ENCODE peak calls at places on chromosomes 11 and 22, in ten cellular contexts. B is ovary; I is GM23338; R is NCI-H2171; L is stimulated activated CD4-positive, alpha-beta T cell treated with anti-CD3 and anti-CD28 coated beads, Interleukin-15, amount 100 ng/mL, for 48 hours; G is fibroblast of villous mesenchyme; C is GM18507; H is H1; X is activated CD4-positive, alpha-beta T cell treated with anti-CD3 and anti-CD28 coated beads for 48 hours; A is mammary epithelial cell. M is an unnamed sample.

GRCh38 chr22:38754247-38755154 is 1.3 kb downstream of the SUN2 start:
- DNase-seq in A (peak), H (peak), X (peak), R (peak), G (peak), C (no peak), I (peak), B (peak), L (peak), M (peak)

GRCh38 chr22:19463491-19464469 is 15.2 kb downstream of the UFD1 start:
- DNase-seq in I (no peak), A (no peak), H (no peak), X (no peak), G (peak), L (no peak), R (no peak), C (no peak), B (no peak), M (no peak)

GRCh38 chr11:110903830-110904229 is 191.6 kb upstream of the ARHGAP20 start:
- DNase-seq in R (peak), H (no peak), B (no peak), X (no peak), I (no peak), C (no peak), A (no peak), L (no peak), G (peak), M (peak)

GRCh38 chr11:1640076-1640946 is 10.7 kb downstream of the KRTAP5-5 start:
- DNase-seq in I (peak), G (no peak), H (peak), C (peak), X (peak), A (peak), B (no peak), L (no peak), R (no peak), M (no peak)

GRCh38 chr22:47094861-47095330 is 332.4 kb downstream of the TBC1D22A start:
- DNase-seq in G (peak), R (no peak), H (no peak), I (no peak), A (peak), C (no peak), B (no peak), X (peak), L (no peak), M (peak)

GRCh38 chr22:17802822-17803221 is 28.6 kb upstream of the BID start:
- DNase-seq in R (no peak), B (no peak), H (no peak), G (no peak), I (no peak), C (no peak), A (no peak), L (no peak), X (no peak), M (no peak)

GRCh38 chr22:41841085-41841712 is 8.3 kb downstream of the SREBF2 start:
- DNase-seq in A (no peak), X (no peak), G (no peak), B (no peak), L (no peak), C (no peak), H (no peak), I (no peak), R (no peak), M (no peak)

GRCh38 chr11:45272701-45273100 is 13.4 kb downstream of the SYT13 start:
- DNase-seq in H (no peak), G (no peak), C (no peak), A (peak), L (no peak), X (no peak), B (no peak), R (no peak), I (no peak), M (peak)

GRCh38 chr11:3109921-3110706 is 52.9 kb upstream of the CARS1 start:
- DNase-seq in L (peak), I (peak), X (peak), G (peak), A (peak), C (peak), B (peak), H (peak), R (no peak), M (peak)

GRCh38 chr11:419248-420005 is 4.6 kb upstream of the SIGIRR start:
- DNase-seq in R (no peak), G (no peak), L (no peak), X (no peak), C (no peak), A (no peak), I (no peak), B (no peak), H (peak), M (no peak)

GRCh38 chr11:46200537-46201281 is 76.8 kb upstream of the CREB3L1 start:
- DNase-seq in G (no peak), C (no peak), H (peak), I (no peak), R (no peak), B (no peak), L (no peak), X (no peak), A (peak), M (peak)

GRCh38 chr11:10993186-10993585 is 135.3 kb upstream of the ZBED5 start:
- DNase-seq in L (no peak), R (no peak), H (no peak), G (no peak), I (no peak), B (no peak), C (no peak), A (peak), X (no peak), M (peak)

GRCh38 chr22:36923458-36923784 is 10.0 kb downstream of the CSF2RB start:
- DNase-seq in X (no peak), A (no peak), H (no peak), R (no peak), G (no peak), B (no peak), C (no peak), L (no peak), I (no peak), M (no peak)

GRCh38 chr11:64916040-64916847 is 765 bp downstream of the ATG2A start:
- DNase-seq in C (peak), R (no peak), A (peak), L (no peak), B (peak), X (peak), I (peak), G (peak), H (no peak), M (peak)

GRCh38 chr11:118998822-118999221 is 884 bp downstream of the CENATAC start:
- DNase-seq in R (no peak), A (peak), C (no peak), B (no peak), H (no peak), G (peak), I (peak), L (no peak), X (no peak), M (peak)

GRCh38 chr11:85869776-85870175 is 14.6 kb downstream of the CCDC83 start:
- DNase-seq in R (no peak), B (no peak), L (no peak), A (no peak), G (no peak), I (no peak), X (no peak), H (no peak), C (no peak), M (no peak)

GRCh38 chr22:36931446-36931845 is 18.0 kb downstream of the CSF2RB start:
- DNase-seq in B (no peak), L (no peak), I (no peak), C (no peak), G (no peak), X (no peak), A (no peak), H (no peak), R (no peak), M (no peak)

GRCh38 chr11:77475206-77475605 is 1.3 kb upstream of the PAK1 start:
- DNase-seq in I (no peak), R (no peak), B (no peak), X (no peak), H (no peak), C (no peak), G (no peak), L (no peak), A (no peak), M (no peak)

GRCh38 chr11:71482216-71482615 is 29.2 kb downstream of the NADSYN1 start:
- DNase-seq in L (no peak), A (no peak), I (no peak), B (no peak), X (no peak), R (no peak), H (no peak), C (no peak), G (no peak), M (no peak)

GRCh38 chr11:71283960-71284359 is 31.6 kb upstream of the SHANK2 start:
- DNase-seq in A (peak), I (no peak), B (no peak), L (no peak), G (no peak), X (no peak), H (no peak), R (no peak), C (no peak), M (peak)

GRCh38 chr22:30565341-30565740 is 9.1 kb downstream of the GAL3ST1 start:
- DNase-seq in C (no peak), H (no peak), G (peak), R (no peak), B (no peak), A (no peak), L (no peak), X (no peak), I (no peak), M (no peak)

GRCh38 chr11:46987183-46987582 is 50.6 kb downstream of the CSTPP1 start:
- DNase-seq in G (no peak), A (peak), X (no peak), H (no peak), L (no peak), C (no peak), I (peak), R (no peak), B (no peak), M (peak)

GRCh38 chr11:70110538-70111055 is 32.5 kb downstream of the ANO1 start:
- DNase-seq in L (no peak), B (no peak), H (no peak), C (no peak), A (no peak), G (no peak), I (no peak), R (no peak), X (no peak), M (no peak)

GRCh38 chr22:24806663-24807001 is 621 bp downstream of the SGSM1 start:
- DNase-seq in G (no peak), X (no peak), B (no peak), A (no peak), I (peak), H (no peak), R (no peak), C (no peak), L (no peak), M (no peak)

GRCh38 chr22:44458044-44459020 is 39.7 kb downstream of the RTL6 start:
- DNase-seq in L (no peak), C (no peak), I (no peak), G (no peak), B (no peak), A (no peak), X (no peak), H (no peak), R (no peak), M (no peak)

GRCh38 chr11:73759520-73760065 is 1.3 kb downstream of the RAB6A start:
- DNase-seq in X (no peak), R (no peak), I (peak), L (no peak), H (no peak), C (no peak), A (no peak), B (no peak), G (peak), M (peak)

GRCh38 chr11:96384156-96384555 is 5.6 kb downstream of the CCDC82 start:
- DNase-seq in L (no peak), X (no peak), A (no peak), B (no peak), R (no peak), G (no peak), C (no peak), I (no peak), H (no peak), M (no peak)

GRCh38 chr11:92380882-92381281 is 156.3 kb downstream of the FAT3 start:
- DNase-seq in C (no peak), B (no peak), I (no peak), A (peak), L (no peak), R (no peak), G (peak), X (no peak), H (no peak), M (peak)

GRCh38 chr22:41286639-41287091 is 678 bp upstream of the RANGAP1 start:
- DNase-seq in H (no peak), X (peak), A (no peak), G (no peak), R (no peak), B (no peak), I (no peak), L (peak), C (no peak), M (no peak)

GRCh38 chr11:75762885-75763284 is 5.7 kb upstream of the DGAT2 start:
- DNase-seq in H (no peak), X (no peak), C (no peak), B (no peak), G (peak), A (no peak), R (no peak), L (no peak), I (no peak), M (peak)

GRCh38 chr11:84250834-84251613 is 964.9 kb upstream of the CCDC90B start:
- DNase-seq in X (no peak), G (no peak), L (no peak), C (no peak), R (no peak), B (no peak), A (no peak), H (no peak), I (no peak), M (peak)

GRCh38 chr11:62516736-62517371 is 29.8 kb downstream of the AHNAK start:
- DNase-seq in C (no peak), A (no peak), B (no peak), H (no peak), I (no peak), L (no peak), X (no peak), G (no peak), R (no peak), M (no peak)

GRCh38 chr22:45887202-45888131 is 89.5 kb downstream of the WNT7B start:
- DNase-seq in R (no peak), X (no peak), L (no peak), G (no peak), A (peak), I (no peak), C (no peak), B (no peak), H (no peak), M (peak)

GRCh38 chr11:13035711-13036110 is 26.6 kb downstream of the RASSF10 start:
- DNase-seq in I (no peak), C (no peak), B (no peak), R (no peak), X (no peak), L (no peak), A (no peak), H (no peak), G (no peak), M (no peak)

GRCh38 chr11:104256525-104256924 is 92.6 kb upstream of the PDGFD start:
- DNase-seq in A (no peak), B (no peak), G (no peak), I (peak), X (no peak), L (no peak), H (no peak), C (no peak), R (no peak), M (peak)

GRCh38 chr11:121119444-121119843 is 18.4 kb downstream of the TECTA start:
- DNase-seq in C (no peak), G (peak), L (no peak), A (no peak), H (no peak), B (no peak), R (no peak), X (no peak), I (no peak), M (no peak)

GRCh38 chr11:59756845-59757244 is 1.7 kb downstream of the STX3 start:
- DNase-seq in A (peak), L (no peak), B (no peak), H (no peak), C (no peak), X (no peak), G (peak), R (no peak), I (peak), M (peak)

M was measured in bronchial epithelial cell.